ENCODE peak calls at places on chromosomes 2 and 18, in five cellular contexts. One of them, this sample, is unnamed.

GRCh38 chr2:232988444-232988843 is 24.6 kb downstream of the NGEF start:
- DNase-seq in mucosa of descending colon: peak
- DNase-seq in AG04450: peak
- DNase-seq in sigmoid colon: no peak
- DNase-seq in brain microvascular endothelial cell: peak
- DNase-seq in this sample: peak

GRCh38 chr2:55862673-55863390 is 60.8 kb downstream of the EFEMP1 start:
- DNase-seq in mucosa of descending colon: no peak
- DNase-seq in AG04450: peak
- DNase-seq in sigmoid colon: peak
- DNase-seq in brain microvascular endothelial cell: peak
- DNase-seq in this sample: no peak

GRCh38 chr2:73111300-73112025 is 1.3 kb downstream of the RAB11FIP5 start:
- DNase-seq in mucosa of descending colon: peak
- DNase-seq in AG04450: no peak
- DNase-seq in sigmoid colon: no peak
- DNase-seq in brain microvascular endothelial cell: no peak
- DNase-seq in this sample: peak

GRCh38 chr2:231187736-231188505 is 10.5 kb upstream of the ARMC9 start:
- DNase-seq in mucosa of descending colon: no peak
- DNase-seq in AG04450: no peak
- DNase-seq in sigmoid colon: peak
- DNase-seq in brain microvascular endothelial cell: peak
- DNase-seq in this sample: no peak

GRCh38 chr2:20647764-20648164 is 3.1 kb downstream of the HS1BP3 start:
- DNase-seq in mucosa of descending colon: no peak
- DNase-seq in AG04450: no peak
- DNase-seq in sigmoid colon: no peak
- DNase-seq in brain microvascular endothelial cell: no peak
- DNase-seq in this sample: peak

GRCh38 chr2:15279181-15279876 is 281.8 kb downstream of the NBAS start:
- DNase-seq in mucosa of descending colon: no peak
- DNase-seq in AG04450: no peak
- DNase-seq in sigmoid colon: no peak
- DNase-seq in brain microvascular endothelial cell: no peak
- DNase-seq in this sample: no peak

GRCh38 chr2:15993232-15993610 is 52.9 kb downstream of the MYCN start:
- DNase-seq in mucosa of descending colon: no peak
- DNase-seq in AG04450: no peak
- DNase-seq in sigmoid colon: no peak
- DNase-seq in brain microvascular endothelial cell: no peak
- DNase-seq in this sample: no peak

GRCh38 chr18:67525328-67526110 is 9.0 kb upstream of the DSEL start:
- DNase-seq in mucosa of descending colon: no peak
- DNase-seq in AG04450: peak
- DNase-seq in sigmoid colon: peak
- DNase-seq in brain microvascular endothelial cell: peak
- DNase-seq in this sample: no peak

GRCh38 chr2:9681427-9681817 is 50.6 kb upstream of the YWHAQ start:
- DNase-seq in mucosa of descending colon: no peak
- DNase-seq in AG04450: no peak
- DNase-seq in sigmoid colon: no peak
- DNase-seq in brain microvascular endothelial cell: no peak
- DNase-seq in this sample: no peak

GRCh38 chr2:20232837-20233207 is 7.9 kb upstream of the SDC1 start:
- DNase-seq in mucosa of descending colon: peak
- DNase-seq in AG04450: no peak
- DNase-seq in sigmoid colon: no peak
- DNase-seq in brain microvascular endothelial cell: no peak
- DNase-seq in this sample: no peak

GRCh38 chr2:119208791-119209203 is 14.8 kb upstream of the STEAP3 start:
- DNase-seq in mucosa of descending colon: no peak
- DNase-seq in AG04450: no peak
- DNase-seq in sigmoid colon: no peak
- DNase-seq in brain microvascular endothelial cell: no peak
- DNase-seq in this sample: peak

GRCh38 chr18:73283032-73283431 is 415.2 kb upstream of the NETO1 start:
- DNase-seq in mucosa of descending colon: no peak
- DNase-seq in AG04450: no peak
- DNase-seq in sigmoid colon: no peak
- DNase-seq in brain microvascular endothelial cell: peak
- DNase-seq in this sample: no peak

GRCh38 chr2:160429248-160430000 is 64.2 kb downstream of the RBMS1 start:
- DNase-seq in mucosa of descending colon: no peak
- DNase-seq in AG04450: no peak
- DNase-seq in sigmoid colon: no peak
- DNase-seq in brain microvascular endothelial cell: no peak
- DNase-seq in this sample: no peak

GRCh38 chr2:1634681-1635341 is 109.5 kb downstream of the PXDN start:
- DNase-seq in mucosa of descending colon: no peak
- DNase-seq in AG04450: no peak
- DNase-seq in sigmoid colon: peak
- DNase-seq in brain microvascular endothelial cell: no peak
- DNase-seq in this sample: no peak

GRCh38 chr2:197075754-197076337 is 149.3 kb upstream of the PGAP1 start:
- DNase-seq in mucosa of descending colon: no peak
- DNase-seq in AG04450: no peak
- DNase-seq in sigmoid colon: no peak
- DNase-seq in brain microvascular endothelial cell: peak
- DNase-seq in this sample: no peak
- TF ChIP-seq CTCF in mucosa of descending colon: no peak
- TF ChIP-seq CTCF in AG04450: peak
- TF ChIP-seq CTCF in sigmoid colon: peak
- TF ChIP-seq CTCF in brain microvascular endothelial cell: peak
- TF ChIP-seq CTCF in this sample: peak

GRCh38 chr18:45864081-45864480 is 38.6 kb downstream of the SIGLEC15 start:
- DNase-seq in mucosa of descending colon: no peak
- DNase-seq in AG04450: no peak
- DNase-seq in sigmoid colon: no peak
- DNase-seq in brain microvascular endothelial cell: no peak
- DNase-seq in this sample: no peak

GRCh38 chr18:45860971-45861370 is 35.5 kb downstream of the SIGLEC15 start:
- DNase-seq in mucosa of descending colon: no peak
- DNase-seq in AG04450: no peak
- DNase-seq in sigmoid colon: no peak
- DNase-seq in brain microvascular endothelial cell: no peak
- DNase-seq in this sample: no peak

GRCh38 chr18:45861926-45862325 is 36.5 kb downstream of the SIGLEC15 start:
- DNase-seq in mucosa of descending colon: no peak
- DNase-seq in AG04450: no peak
- DNase-seq in sigmoid colon: no peak
- DNase-seq in brain microvascular endothelial cell: no peak
- DNase-seq in this sample: no peak

GRCh38 chr18:45865466-45865865 is 40.0 kb downstream of the SIGLEC15 start:
- DNase-seq in mucosa of descending colon: no peak
- DNase-seq in AG04450: no peak
- DNase-seq in sigmoid colon: no peak
- DNase-seq in brain microvascular endothelial cell: no peak
- DNase-seq in this sample: no peak

GRCh38 chr18:45863469-45863868 is 38.0 kb downstream of the SIGLEC15 start:
- DNase-seq in mucosa of descending colon: no peak
- DNase-seq in AG04450: no peak
- DNase-seq in sigmoid colon: no peak
- DNase-seq in brain microvascular endothelial cell: no peak
- DNase-seq in this sample: no peak
- H3K4me3 ChIP-seq in mucosa of descending colon: no peak
- H3K4me3 ChIP-seq in AG04450: no peak
- H3K4me3 ChIP-seq in sigmoid colon: no peak
- H3K4me3 ChIP-seq in brain microvascular endothelial cell: no peak
- H3K4me3 ChIP-seq in this sample: no peak

DNA sequence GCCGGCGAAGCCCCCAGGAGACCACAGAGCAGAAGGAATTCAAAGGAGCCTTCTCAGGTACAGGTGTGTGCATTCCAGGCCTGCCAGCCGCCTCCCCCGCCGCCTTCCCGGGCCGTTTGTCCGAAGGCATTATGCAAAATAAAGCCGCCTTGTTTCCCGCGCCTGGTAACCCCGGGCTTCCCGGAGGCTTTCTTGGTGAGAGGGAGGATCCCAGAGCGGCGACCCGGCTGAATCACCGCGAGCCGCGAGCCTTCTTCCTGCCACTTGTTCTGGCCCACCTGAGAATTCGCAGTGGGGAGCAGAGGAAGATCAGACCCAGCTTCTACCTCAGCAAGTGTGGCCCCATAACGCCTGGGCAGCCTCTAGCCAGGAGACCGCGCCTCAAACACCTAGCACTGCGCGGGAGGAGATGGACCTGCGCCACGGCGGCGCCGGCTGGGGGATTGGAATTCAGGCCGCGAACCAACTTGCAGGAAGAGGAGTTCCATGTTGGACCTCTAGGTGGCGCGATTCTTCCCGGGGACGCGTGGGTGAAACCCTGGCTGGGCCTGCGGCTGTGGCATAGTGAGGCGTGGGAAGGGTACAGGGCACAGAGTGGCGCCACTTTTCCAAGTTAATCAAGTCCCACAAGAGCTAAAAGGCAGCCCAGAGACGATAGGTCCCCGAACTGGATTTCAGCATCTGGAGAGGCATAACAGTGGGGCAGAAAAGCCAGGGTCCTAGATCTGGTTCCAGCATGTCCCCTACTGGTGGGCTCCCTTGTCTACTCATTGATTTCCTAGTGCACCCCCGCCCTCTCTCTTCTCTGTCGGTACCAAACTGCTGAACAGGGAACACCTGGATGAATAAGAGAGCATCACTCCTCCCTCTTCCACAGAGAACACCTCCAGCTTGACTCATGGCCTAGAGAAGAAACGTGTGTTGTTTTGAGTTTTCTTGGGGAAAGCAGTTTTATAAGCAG is 101.6 kb downstream of the FOXI3 start:
- DNase-seq in mucosa of descending colon: peak
- DNase-seq in AG04450: no peak
- DNase-seq in sigmoid colon: peak
- DNase-seq in brain microvascular endothelial cell: peak
- DNase-seq in this sample: peak
- TF ChIP-seq CTCF in mucosa of descending colon: peak
- TF ChIP-seq CTCF in AG04450: peak
- TF ChIP-seq CTCF in sigmoid colon: peak
- TF ChIP-seq CTCF in brain microvascular endothelial cell: peak
- TF ChIP-seq CTCF in this sample: peak

GRCh38 chr2:136117909-136118818 is at the start of gene CXCR4:
- DNase-seq in mucosa of descending colon: peak
- DNase-seq in AG04450: no peak
- DNase-seq in sigmoid colon: peak
- DNase-seq in brain microvascular endothelial cell: no peak
- DNase-seq in this sample: peak

GRCh38 chr2:136117391-136117841 is 533 bp downstream of the CXCR4 start:
- DNase-seq in mucosa of descending colon: peak
- DNase-seq in AG04450: no peak
- DNase-seq in sigmoid colon: no peak
- DNase-seq in brain microvascular endothelial cell: peak
- DNase-seq in this sample: peak

GRCh38 chr2:136119717-136120675 is 2.0 kb upstream of the CXCR4 start:
- DNase-seq in mucosa of descending colon: no peak
- DNase-seq in AG04450: no peak
- DNase-seq in sigmoid colon: no peak
- DNase-seq in brain microvascular endothelial cell: no peak
- DNase-seq in this sample: no peak

GRCh38 chr2:136116813-136117390 is 1.0 kb downstream of the CXCR4 start:
- DNase-seq in mucosa of descending colon: peak
- DNase-seq in AG04450: no peak
- DNase-seq in sigmoid colon: no peak
- DNase-seq in brain microvascular endothelial cell: no peak
- DNase-seq in this sample: peak

DNA sequence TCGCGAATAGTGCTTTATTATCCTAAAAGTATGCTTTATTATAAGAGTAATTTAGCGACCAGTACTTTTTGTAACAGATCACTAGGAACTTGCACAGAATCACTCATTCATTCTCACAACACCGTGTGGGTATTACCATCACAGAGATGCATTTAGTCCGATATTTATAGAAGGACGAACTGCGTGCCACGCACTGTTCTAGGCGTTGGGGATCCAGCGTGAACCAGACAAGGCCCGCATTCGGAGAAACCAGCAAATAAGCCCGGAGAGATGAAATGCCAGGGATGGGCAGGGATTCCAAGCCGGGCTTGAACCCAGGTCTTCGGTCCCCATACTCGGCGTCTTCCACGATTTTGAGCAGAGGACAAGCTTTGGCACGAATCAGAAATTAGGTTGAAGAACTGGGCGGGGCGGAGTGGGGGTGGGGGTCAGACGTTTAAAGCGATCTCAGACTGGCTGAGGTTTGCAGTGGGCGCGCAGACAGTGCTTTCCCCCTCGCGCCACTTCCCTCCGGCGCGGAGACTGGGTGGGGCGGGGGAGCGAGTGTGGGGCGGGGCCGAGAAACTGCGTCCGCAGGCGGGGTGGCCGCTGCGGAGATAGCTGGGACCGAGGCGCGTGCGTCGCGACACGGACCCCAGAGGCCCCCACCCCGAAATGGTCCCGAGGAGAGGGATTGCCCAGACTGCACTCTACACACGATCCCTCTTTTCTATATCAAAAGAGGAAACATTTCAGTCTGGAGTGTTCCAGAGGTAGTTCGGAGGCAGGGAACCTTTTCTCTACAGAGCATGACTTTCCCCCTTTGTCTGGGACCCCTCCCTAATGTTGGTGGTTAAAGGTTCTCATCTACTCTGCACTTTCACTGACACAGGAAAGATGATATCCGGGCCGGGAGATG is 1.1 kb upstream of the CXCR4 start:
- DNase-seq in mucosa of descending colon: peak
- DNase-seq in AG04450: no peak
- DNase-seq in sigmoid colon: peak
- DNase-seq in brain microvascular endothelial cell: no peak
- DNase-seq in this sample: peak
- H3K4me3 ChIP-seq in mucosa of descending colon: peak
- H3K4me3 ChIP-seq in AG04450: no peak
- H3K4me3 ChIP-seq in sigmoid colon: peak
- H3K4me3 ChIP-seq in brain microvascular endothelial cell: peak
- H3K4me3 ChIP-seq in this sample: peak

DNA sequence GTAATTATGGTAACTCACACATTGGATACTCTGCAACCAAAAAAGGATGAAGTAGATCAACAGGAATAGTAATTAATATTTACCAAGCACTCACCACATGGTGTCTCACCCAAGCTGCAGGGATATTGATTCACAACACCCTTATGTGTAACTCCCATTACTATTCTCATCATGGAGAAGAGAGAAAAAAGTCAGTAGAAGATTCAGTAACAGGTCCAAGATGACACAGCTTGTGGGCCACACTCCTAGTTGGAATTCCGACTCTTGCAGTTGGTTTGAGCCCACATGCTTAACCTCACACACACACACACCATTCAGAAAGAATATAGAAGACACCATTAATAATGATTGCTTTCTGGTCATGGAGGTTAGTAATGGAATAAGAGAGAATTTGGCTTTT is 1.7 kb upstream of the MLPH start:
- DNase-seq in mucosa of descending colon: no peak
- DNase-seq in AG04450: no peak
- DNase-seq in sigmoid colon: no peak
- DNase-seq in brain microvascular endothelial cell: no peak
- DNase-seq in this sample: no peak
- TF ChIP-seq CTCF in mucosa of descending colon: no peak
- TF ChIP-seq CTCF in AG04450: no peak
- TF ChIP-seq CTCF in sigmoid colon: no peak
- TF ChIP-seq CTCF in brain microvascular endothelial cell: no peak
- TF ChIP-seq CTCF in this sample: no peak

This sample was measured in spleen.